ENCODE peak calls at places on chromosomes 16 and 17, in eight cellular contexts. F is retina; U is ELF-1; N is AG04450; G is NCI-H1694 treated with DMSO at 0.1 percent for 48 hours; J is CD8-positive, alpha-beta memory T cell; D is spleen; Y is EH. V is an unnamed sample.

GRCh38 chr17:66819466-66819865 is 15.5 kb upstream of the CACNG5 start:
- DNase-seq in N (no peak), Y (no peak), F (no peak), D (no peak), J (no peak), U (no peak), G (no peak), V (no peak)

GRCh38 chr16:30526137-30526822 is at the start of gene ZNF768:
- DNase-seq in J (peak), D (peak), G (no peak), U (peak), N (no peak), Y (peak), F (peak), V (no peak)

GRCh38 chr17:57366558-57367351 is 110.4 kb downstream of the MSI2 start:
- DNase-seq in F (no peak), D (no peak), G (peak), U (no peak), J (no peak), N (no peak), Y (no peak), V (no peak)

GRCh38 chr16:70740174-70740918 is 54.5 kb upstream of the MTSS2 start:
- DNase-seq in N (no peak), D (no peak), U (no peak), F (no peak), G (no peak), Y (no peak), J (no peak), V (no peak)

GRCh38 chr17:83103200-83103937 is 24.0 kb downstream of the METRNL start:
- DNase-seq in G (no peak), F (no peak), J (no peak), Y (peak), N (no peak), D (no peak), U (peak), V (no peak)

GRCh38 chr17:29589524-29590260 is at the start of gene GIT1:
- DNase-seq in D (peak), N (no peak), F (peak), U (peak), G (peak), J (peak), Y (peak), V (peak)

GRCh38 chr17:491086-492014 is 138.7 kb upstream of the RPH3AL start:
- DNase-seq in Y (peak), N (peak), G (no peak), J (peak), F (peak), U (peak), D (peak), V (no peak)

GRCh38 chr16:88192601-88193000 is 190.2 kb upstream of the ZNF469 start:
- DNase-seq in Y (no peak), G (no peak), N (no peak), F (no peak), U (no peak), J (no peak), D (peak), V (no peak)

GRCh38 chr17:13562271-13562800 is 39.4 kb downstream of the HS3ST3A1 start:
- DNase-seq in D (no peak), N (no peak), J (no peak), G (no peak), F (no peak), U (peak), Y (peak), V (no peak)

GRCh38 chr17:11251561-11252107 is 10.6 kb downstream of the SHISA6 start:
- DNase-seq in N (no peak), G (no peak), J (no peak), U (no peak), F (no peak), D (no peak), Y (no peak), V (no peak)

GRCh38 chr16:30185141-30185682 is 1.8 kb downstream of the CORO1A start:
- DNase-seq in U (no peak), F (no peak), N (no peak), J (no peak), G (no peak), Y (no peak), D (peak), V (no peak)

GRCh38 chr16:58026139-58026704 is 668 bp downstream of the MMP15 start:
- DNase-seq in G (no peak), J (no peak), Y (peak), F (peak), U (peak), D (peak), N (no peak), V (no peak)

GRCh38 chr16:57693539-57693938 is 1.1 kb upstream of the DRC7 start:
- DNase-seq in G (no peak), D (no peak), Y (no peak), N (no peak), U (no peak), F (no peak), J (no peak), V (no peak)

GRCh38 chr16:6446370-6446769 is 886.3 kb upstream of the RBFOX1 start:
- DNase-seq in F (no peak), Y (no peak), N (no peak), J (no peak), D (no peak), G (peak), U (no peak), V (no peak)

GRCh38 chr16:30604316-30604947 is 5.8 kb downstream of the ZNF689 start:
- DNase-seq in Y (no peak), J (no peak), D (peak), U (no peak), G (no peak), F (no peak), N (no peak), V (no peak)

GRCh38 chr16:87375426-87376135 is 8.0 kb downstream of the FBXO31 start:
- DNase-seq in D (peak), N (no peak), U (no peak), G (no peak), F (no peak), Y (peak), J (no peak), V (no peak)

GRCh38 chr17:77217136-77217535 is 76.4 kb downstream of the SEC14L1 start:
- DNase-seq in U (no peak), J (no peak), F (no peak), N (no peak), G (no peak), D (no peak), Y (no peak), V (no peak)

GRCh38 chr17:266219-266618 is 84.8 kb upstream of the DOC2B start:
- DNase-seq in N (no peak), F (no peak), G (no peak), U (no peak), Y (no peak), J (no peak), D (peak), V (no peak)

GRCh38 chr17:30344283-30345088 is 10.6 kb upstream of the TMIGD1 start:
- DNase-seq in D (no peak), N (no peak), J (no peak), U (no peak), G (peak), F (peak), Y (peak), V (peak)

GRCh38 chr17:44556114-44556853 is 1.0 kb upstream of the FZD2 start:
- DNase-seq in Y (peak), J (peak), U (peak), D (no peak), N (no peak), F (peak), G (no peak), V (no peak)

GRCh38 chr16:86364653-86365380 is 145.5 kb upstream of the FOXF1 start:
- DNase-seq in D (no peak), U (no peak), Y (no peak), J (no peak), G (no peak), F (no peak), N (no peak), V (no peak)

GRCh38 chr17:63954402-63955063 is 18.2 kb downstream of the SCN4A start:
- DNase-seq in N (no peak), D (peak), G (no peak), J (peak), Y (no peak), F (no peak), U (no peak), V (peak)

GRCh38 chr17:46894024-46894423 is 28.9 kb upstream of the GOSR2 start:
- DNase-seq in D (no peak), J (no peak), F (no peak), N (no peak), U (no peak), Y (no peak), G (no peak), V (no peak)

GRCh38 chr16:88634141-88634993 is 4.0 kb upstream of the IL17C start:
- DNase-seq in U (peak), D (peak), F (peak), J (peak), N (no peak), Y (peak), G (no peak), V (no peak)

GRCh38 chr17:74380086-74380958 is 13.0 kb downstream of the GPR142 start:
- DNase-seq in N (no peak), J (no peak), G (no peak), D (no peak), Y (no peak), U (peak), F (no peak), V (no peak)

GRCh38 chr16:10579965-10580918 is at the start of gene EMP2:
- DNase-seq in F (peak), J (no peak), G (peak), N (peak), D (peak), U (peak), Y (peak), V (no peak)

GRCh38 chr16:86298166-86299131 is 211.9 kb upstream of the FOXF1 start:
- DNase-seq in J (no peak), D (no peak), F (peak), G (no peak), U (peak), Y (peak), N (no peak), V (no peak)

GRCh38 chr17:49977463-49978389 is 8.7 kb downstream of the DLX4 start:
- DNase-seq in G (no peak), J (no peak), U (no peak), D (no peak), Y (no peak), N (no peak), F (no peak), V (no peak)

GRCh38 chr17:57927048-57927723 is 28.0 kb downstream of the CUEDC1 start:
- DNase-seq in Y (peak), U (peak), G (no peak), J (no peak), F (peak), D (no peak), N (no peak), V (no peak)

GRCh38 chr17:47713980-47714689 is 18.9 kb upstream of the TBX21 start:
- DNase-seq in N (no peak), G (no peak), U (peak), D (peak), Y (no peak), J (no peak), F (no peak), V (no peak)

GRCh38 chr17:19363114-19363438 is 553 bp upstream of the B9D1 start:
- DNase-seq in J (no peak), F (no peak), N (no peak), Y (no peak), G (no peak), D (no peak), U (no peak), V (no peak)

GRCh38 chr17:57365420-57365819 is 109.1 kb downstream of the MSI2 start:
- DNase-seq in G (no peak), U (no peak), D (no peak), J (no peak), Y (peak), F (no peak), N (no peak), V (no peak)

GRCh38 chr16:31141489-31142108 is 6.1 kb upstream of the PRSS8 start:
- DNase-seq in D (peak), G (no peak), N (no peak), F (no peak), U (no peak), Y (no peak), J (peak), V (peak)

GRCh38 chr17:17051380-17051779 is 9.1 kb downstream of the MPRIP start:
- DNase-seq in N (no peak), G (no peak), U (no peak), F (no peak), D (no peak), J (no peak), Y (no peak), V (no peak)

GRCh38 chr17:75829747-75830146 is 14.5 kb downstream of the UNC13D start:
- DNase-seq in G (no peak), U (no peak), N (no peak), F (no peak), J (no peak), D (no peak), Y (no peak), V (no peak)

V was measured in KG1.